ENCODE peak calls at places on chromosome 16, in four cellular contexts. I is mesenchymal stem cell, A is IMR-90, C is H1. O is an unnamed sample.

GRCh38 chr16:85330694-85331188 is 218.5 kb upstream of the CIBAR2 start:
- DNase-seq in I (peak), A (peak), C (no peak), O (peak)

GRCh38 chr16:64138621-64139020 is 983.2 kb downstream of the CDH11 start:
- DNase-seq in I (no peak), A (no peak), C (no peak), O (no peak)

GRCh38 chr16:72783716-72784320 is 264.1 kb downstream of the ZFHX3 start:
- DNase-seq in I (peak), A (peak), C (no peak), O (no peak)

GRCh38 chr16:47848481-47849109 is 307.2 kb downstream of the ABCC12 start:
- DNase-seq in I (peak), A (peak), C (peak), O (peak)

GRCh38 chr16:23274968-23275367 is 27.1 kb upstream of the SCNN1B start:
- DNase-seq in I (no peak), A (no peak), C (no peak), O (no peak)

GRCh38 chr16:49281843-49282642 is 405 bp upstream of the CBLN1 start:
- DNase-seq in I (peak), A (peak), C (peak), O (peak)

GRCh38 chr16:76532188-76532973 is 255.2 kb downstream of the CNTNAP4 start:
- DNase-seq in I (no peak), A (no peak), C (no peak), O (no peak)

GRCh38 chr16:88528902-88529318 is 41.3 kb upstream of the ZC3H18 start:
- DNase-seq in I (no peak), A (no peak), C (no peak), O (no peak)

GRCh38 chr16:86869288-86870022 is 291.1 kb downstream of the FOXL1 start:
- DNase-seq in I (no peak), A (no peak), C (no peak), O (no peak)

GRCh38 chr16:11155284-11155806 is 100.7 kb downstream of the SOCS1 start:
- DNase-seq in I (peak), A (peak), C (no peak), O (no peak)

GRCh38 chr16:15523092-15523541 is 88.7 kb downstream of the BMERB1 start:
- DNase-seq in I (no peak), A (no peak), C (no peak), O (no peak)

GRCh38 chr16:77213542-77214108 is 14.4 kb downstream of the SYCE1L start:
- DNase-seq in I (peak), A (peak), C (no peak), O (no peak)

GRCh38 chr16:5071341-5071680 is 332 bp upstream of the ALG1 start:
- DNase-seq in I (no peak), A (no peak), C (no peak), O (no peak)
- H3K4me3 ChIP-seq in I (no peak), A (peak), C (peak), O (no peak)

GRCh38 chr16:30902070-30902972 is 5.9 kb downstream of the CTF1 start:
- DNase-seq in I (peak), A (peak), C (no peak), O (no peak)

GRCh38 chr16:30904114-30904780 is 7.8 kb downstream of the CTF1 start:
- DNase-seq in I (no peak), A (no peak), C (no peak), O (no peak)

GRCh38 chr16:30901201-30902069 is 5.0 kb downstream of the CTF1 start:
- DNase-seq in I (peak), A (no peak), C (no peak), O (no peak)

GRCh38 chr16:30903596-30903995 is 7.2 kb downstream of the CTF1 start:
- DNase-seq in I (no peak), A (no peak), C (no peak), O (no peak)

GRCh38 chr16:30903002-30903401 is 6.6 kb downstream of the CTF1 start:
- DNase-seq in I (no peak), A (no peak), C (no peak), O (no peak)
- H2AFZ ChIP-seq in I (no peak), A (peak), C (no peak), O (peak)

GRCh38 chr16:57805176-57805575 is 2.9 kb upstream of the KIFC3 start:
- DNase-seq in I (no peak), A (no peak), C (no peak), O (no peak)
- H2AK5ac ChIP-seq in I (peak), A (peak), C (no peak), O (no peak)

GRCh38 chr16:81399909-81400308 is 44.7 kb upstream of the CMIP start:
- DNase-seq in I (no peak), A (no peak), C (no peak), O (no peak)
- H3K4me3 ChIP-seq in I (no peak), A (no peak), C (no peak), O (no peak)

O was measured in neuronal stem cell.